ENCODE peak calls at places on chromosomes 2 and 18, in nine cellular contexts. W is cardiac fibroblast, L is DND-41, R is GM13977, T is breast epithelium, D is colonic mucosa, U is ascending aorta, G is Calu3, E is D721Med. N is an unnamed sample.
A peak's percentile ranks its signal among the peaks of the same experiment; 100 is the strongest.

GRCh38 chr2:144560254-144560653 is 40.3 kb upstream of the ZEB2 start:
- DNase-seq in W (no peak), D (no peak), U (no peak), T (no peak), R (no peak), L (no peak), G (no peak), E (no peak), N (no peak)

GRCh38 chr2:57616157-57616556 is 430.4 kb upstream of the VRK2 start:
- DNase-seq in E (no peak), G (no peak), R (no peak), U (no peak), L (no peak), W (no peak), D (no peak), T (no peak), N (no peak)

GRCh38 chr18:61635901-61636528 is 256.8 kb downstream of the RNF152 start:
- DNase-seq in U (peak; percentile 72), L (peak; percentile 57), D (peak; percentile 86), E (no peak), W (peak; percentile 80), G (peak; percentile 68), R (peak; percentile 45), T (peak; percentile 65), N (peak; percentile 70)

GRCh38 chr18:31197676-31198075 is 35.0 kb upstream of the DSC1 start:
- DNase-seq in T (no peak), W (no peak), G (peak; percentile 19), L (no peak), U (no peak), D (peak; percentile 32), E (no peak), R (no peak), N (peak; percentile 7)

GRCh38 chr2:88838165-88838635 is 146.7 kb downstream of the RPIA start:
- DNase-seq in G (no peak), R (peak; percentile 45), L (no peak), T (no peak), E (no peak), W (no peak), D (no peak), U (no peak), N (no peak)

GRCh38 chr2:197198890-197199289 is 111.7 kb downstream of the ANKRD44 start:
- DNase-seq in E (no peak), W (peak; percentile 38), D (peak; percentile 54), G (no peak), U (peak; percentile 84), T (no peak), R (peak; percentile 70), L (peak; percentile 96), N (peak; percentile 51)

GRCh38 chr2:9222246-9222898 is 15.8 kb downstream of the ASAP2 start:
- DNase-seq in L (no peak), G (no peak), D (no peak), R (no peak), T (no peak), U (peak; percentile 65), E (no peak), W (no peak), N (no peak)

GRCh38 chr2:30629866-30630265 is 177.4 kb downstream of the CAPN13 start:
- DNase-seq in W (peak; percentile 79), D (no peak), U (no peak), T (no peak), R (no peak), L (no peak), G (no peak), E (no peak), N (peak; percentile 74)

GRCh38 chr18:68874361-68874760 is 76.5 kb downstream of the CCDC102B start:
- DNase-seq in D (no peak), E (no peak), U (no peak), R (no peak), W (peak; percentile 36), L (no peak), T (no peak), G (no peak), N (peak; percentile 42)

GRCh38 chr2:25078171-25079049 is 36.5 kb downstream of the EFR3B start:
- DNase-seq in W (peak; percentile 57), G (peak; percentile 9), U (no peak), E (no peak), L (no peak), T (no peak), R (no peak), D (no peak), N (peak; percentile 50)

GRCh38 chr2:105773568-105773967 is 28.9 kb downstream of the NCK2 start:
- DNase-seq in U (no peak), W (no peak), L (no peak), E (no peak), G (no peak), D (no peak), R (no peak), T (no peak), N (no peak)

GRCh38 chr18:8808001-8808400 is 102.6 kb downstream of the MTCL1 start:
- DNase-seq in L (no peak), T (no peak), D (no peak), E (no peak), U (no peak), R (no peak), W (no peak), G (no peak), N (no peak)

GRCh38 chr2:70946832-70947442 is 11.2 kb downstream of the ATP6V1B1 start:
- DNase-seq in E (no peak), D (peak; percentile 54), T (peak; percentile 51), L (peak; percentile 78), U (peak; percentile 68), W (peak; percentile 73), G (peak; percentile 56), R (peak; percentile 62), N (peak; percentile 73)

GRCh38 chr18:6920099-6920955 is 190.8 kb downstream of the ARHGAP28 start:
- DNase-seq in E (no peak), D (peak; percentile 80), U (no peak), L (no peak), G (peak; percentile 74), T (no peak), W (peak; percentile 83), R (peak; percentile 48), N (peak; percentile 85)

GRCh38 chr2:165957030-165957675 is 3.6 kb upstream of the TTC21B start:
- DNase-seq in W (no peak), L (no peak), R (no peak), U (no peak), D (no peak), T (no peak), G (no peak), E (no peak), N (no peak)

GRCh38 chr2:218259099-218259921 is 1.5 kb upstream of the GPBAR1 start:
- DNase-seq in E (no peak), L (no peak), U (peak; percentile 81), D (no peak), T (peak; percentile 52), R (no peak), W (peak; percentile 84), G (no peak), N (peak; percentile 88)

GRCh38 chr2:230067990-230068657 is 600 bp downstream of the SLC16A14 start:
- DNase-seq in G (peak; percentile 78), R (peak; percentile 65), T (no peak), D (peak; percentile 56), U (peak; percentile 68), E (no peak), W (peak; percentile 28), L (peak; percentile 19), N (peak; percentile 19)

GRCh38 chr2:96150007-96150406 is 4.8 kb upstream of the DUSP2 start:
- DNase-seq in U (peak; percentile 35), R (no peak), W (no peak), L (no peak), G (no peak), D (no peak), E (no peak), T (no peak), N (no peak)

GRCh38 chr2:216911886-216912285 is 52.0 kb upstream of the TNP1 start:
- DNase-seq in D (no peak), W (no peak), G (no peak), R (no peak), U (no peak), L (no peak), T (no peak), E (no peak), N (no peak)

GRCh38 chr2:109529532-109530449 is 84.0 kb downstream of the SEPTIN10 start:
- DNase-seq in G (no peak), T (peak; percentile 42), W (peak; percentile 60), U (peak; percentile 41), E (no peak), L (no peak), D (no peak), R (no peak), N (no peak)

DNA sequence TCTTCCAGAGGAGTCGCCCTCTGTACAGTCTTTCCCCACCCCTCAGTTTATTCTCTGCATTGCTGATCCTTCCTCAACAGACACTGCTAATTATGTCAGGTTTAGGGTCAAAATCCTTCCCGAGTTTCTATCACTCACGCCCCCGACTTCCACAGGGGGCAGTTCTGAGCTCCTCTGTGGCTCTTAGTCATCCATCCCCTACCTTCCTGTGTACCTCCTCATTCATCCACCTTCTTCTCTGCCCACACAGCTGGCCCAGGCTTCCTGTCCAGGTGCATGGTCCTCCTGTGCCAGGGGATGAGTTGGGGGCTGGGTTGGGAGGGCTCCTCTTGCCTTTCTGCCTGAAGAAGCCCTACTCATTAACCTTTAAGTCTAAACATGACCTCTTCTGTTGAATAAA is 202.9 kb downstream of the ARL4C start:
- DNase-seq in R (no peak), L (peak; percentile 85), G (no peak), E (no peak), T (no peak), D (no peak), W (no peak), U (no peak), N (no peak)
- TF ChIP-seq CTCF in R (no peak), L (peak; percentile 71), G (peak; percentile 15), E (no peak), T (no peak), D (no peak), W (peak; percentile 9), U (no peak), N (no peak)

GRCh38 chr2:29212009-29212408 is 96.8 kb downstream of the CLIP4 start:
- DNase-seq in W (no peak), D (no peak), E (no peak), G (no peak), R (no peak), T (no peak), U (peak; percentile 8), L (no peak), N (no peak)
- TF ChIP-seq CTCF in W (peak; percentile 4), D (no peak), E (no peak), G (no peak), R (no peak), T (no peak), U (no peak), L (no peak), N (no peak)

GRCh38 chr2:238259085-238260020 is 19.5 kb upstream of the HES6 start:
- DNase-seq in G (peak; percentile 29), R (no peak), E (no peak), U (no peak), W (no peak), L (no peak), D (no peak), T (no peak), N (no peak)
- TF ChIP-seq CTCF in G (no peak), R (no peak), E (no peak), U (no peak), W (peak; percentile 22), L (peak; percentile 36), D (no peak), T (no peak), N (peak; percentile 5)

DNA sequence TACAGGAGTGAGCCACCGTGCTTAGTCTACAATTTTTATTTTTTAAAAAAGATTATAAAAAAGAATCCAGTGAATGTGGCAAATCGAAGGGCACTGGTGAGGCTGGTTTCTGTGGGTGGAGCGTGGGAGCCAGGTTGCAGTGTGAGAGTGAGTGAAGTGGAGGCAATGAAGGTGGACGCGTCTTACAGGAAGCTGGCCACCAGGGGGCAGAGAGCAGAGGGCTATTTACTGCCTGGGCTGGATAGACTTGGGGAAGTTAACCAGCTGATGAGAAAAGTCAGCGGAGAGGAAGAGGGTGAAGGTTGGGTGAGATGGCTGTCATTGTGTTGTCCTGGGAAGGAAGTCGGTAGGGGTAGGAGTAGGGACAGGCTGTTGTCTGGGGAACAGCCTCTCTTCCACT is 6.8 kb downstream of the SCTR start:
- DNase-seq in E (peak; percentile 41), G (peak; percentile 75), W (peak; percentile 61), U (peak; percentile 66), T (no peak), R (peak; percentile 79), L (peak; percentile 45), D (peak; percentile 75), N (peak; percentile 54)
- TF ChIP-seq CTCF in E (peak; percentile 60), G (peak; percentile 80), W (peak; percentile 86), U (no peak), T (no peak), R (peak; percentile 81), L (peak; percentile 71), D (peak; percentile 64), N (peak; percentile 83)